ENCODE peak calls at places on chromosomes 16 and 17, in ten cellular contexts. One of them, this sample, is unnamed.

GRCh38 chr16:75648265-75649076 is 898 bp downstream of the TERF2IP start:
- DNase-seq in nephron progenitor cell: peak
- DNase-seq in GM03348: peak
- DNase-seq in stimulated activated CD4-positive, alpha-beta T cell treated with anti-CD3 and anti-CD28 coated beads, Interleukin-4, amount 100 ng/mL, for 24 hours: peak
- DNase-seq in NAMALWA: peak
- DNase-seq in EH: peak
- DNase-seq in BJ: no peak
- DNase-seq in cardiac fibroblast: peak
- DNase-seq in tibial nerve: peak
- DNase-seq in mesothelial cell of epicardium: peak
- DNase-seq in this sample: peak

GRCh38 chr17:30377574-30377973 is 1.2 kb upstream of the CPD start:
- DNase-seq in nephron progenitor cell: no peak
- DNase-seq in GM03348: no peak
- DNase-seq in stimulated activated CD4-positive, alpha-beta T cell treated with anti-CD3 and anti-CD28 coated beads, Interleukin-4, amount 100 ng/mL, for 24 hours: no peak
- DNase-seq in NAMALWA: no peak
- DNase-seq in EH: no peak
- DNase-seq in BJ: no peak
- DNase-seq in cardiac fibroblast: no peak
- DNase-seq in tibial nerve: no peak
- DNase-seq in mesothelial cell of epicardium: no peak
- DNase-seq in this sample: no peak

GRCh38 chr16:78147846-78148535 is 48.5 kb downstream of the WWOX start:
- DNase-seq in nephron progenitor cell: no peak
- DNase-seq in GM03348: no peak
- DNase-seq in stimulated activated CD4-positive, alpha-beta T cell treated with anti-CD3 and anti-CD28 coated beads, Interleukin-4, amount 100 ng/mL, for 24 hours: no peak
- DNase-seq in NAMALWA: no peak
- DNase-seq in EH: no peak
- DNase-seq in BJ: no peak
- DNase-seq in cardiac fibroblast: no peak
- DNase-seq in tibial nerve: no peak
- DNase-seq in mesothelial cell of epicardium: no peak
- DNase-seq in this sample: no peak

GRCh38 chr16:55663770-55664677 is 8.2 kb downstream of the SLC6A2 start:
- DNase-seq in nephron progenitor cell: no peak
- DNase-seq in GM03348: no peak
- DNase-seq in stimulated activated CD4-positive, alpha-beta T cell treated with anti-CD3 and anti-CD28 coated beads, Interleukin-4, amount 100 ng/mL, for 24 hours: no peak
- DNase-seq in NAMALWA: no peak
- DNase-seq in EH: peak
- DNase-seq in BJ: peak
- DNase-seq in cardiac fibroblast: no peak
- DNase-seq in tibial nerve: no peak
- DNase-seq in mesothelial cell of epicardium: no peak
- DNase-seq in this sample: no peak

GRCh38 chr16:31077592-31078199 is 3.5 kb downstream of the ZNF646 start:
- DNase-seq in nephron progenitor cell: no peak
- DNase-seq in GM03348: no peak
- DNase-seq in stimulated activated CD4-positive, alpha-beta T cell treated with anti-CD3 and anti-CD28 coated beads, Interleukin-4, amount 100 ng/mL, for 24 hours: no peak
- DNase-seq in NAMALWA: no peak
- DNase-seq in EH: no peak
- DNase-seq in BJ: no peak
- DNase-seq in cardiac fibroblast: no peak
- DNase-seq in tibial nerve: no peak
- DNase-seq in mesothelial cell of epicardium: no peak
- DNase-seq in this sample: no peak

GRCh38 chr16:81889896-81890634 is 111.0 kb downstream of the PLCG2 start:
- DNase-seq in nephron progenitor cell: peak
- DNase-seq in GM03348: peak
- DNase-seq in stimulated activated CD4-positive, alpha-beta T cell treated with anti-CD3 and anti-CD28 coated beads, Interleukin-4, amount 100 ng/mL, for 24 hours: peak
- DNase-seq in NAMALWA: peak
- DNase-seq in EH: peak
- DNase-seq in BJ: peak
- DNase-seq in cardiac fibroblast: peak
- DNase-seq in tibial nerve: peak
- DNase-seq in mesothelial cell of epicardium: no peak
- DNase-seq in this sample: peak

GRCh38 chr16:83533193-83533592 is 274.6 kb upstream of the HSBP1 start:
- DNase-seq in nephron progenitor cell: no peak
- DNase-seq in GM03348: no peak
- DNase-seq in stimulated activated CD4-positive, alpha-beta T cell treated with anti-CD3 and anti-CD28 coated beads, Interleukin-4, amount 100 ng/mL, for 24 hours: no peak
- DNase-seq in NAMALWA: no peak
- DNase-seq in EH: peak
- DNase-seq in BJ: no peak
- DNase-seq in cardiac fibroblast: peak
- DNase-seq in tibial nerve: no peak
- DNase-seq in mesothelial cell of epicardium: no peak
- DNase-seq in this sample: no peak

GRCh38 chr17:81842725-81843504 is 8.1 kb upstream of the PPP1R27 start:
- DNase-seq in nephron progenitor cell: no peak
- DNase-seq in GM03348: peak
- DNase-seq in stimulated activated CD4-positive, alpha-beta T cell treated with anti-CD3 and anti-CD28 coated beads, Interleukin-4, amount 100 ng/mL, for 24 hours: no peak
- DNase-seq in NAMALWA: no peak
- DNase-seq in EH: no peak
- DNase-seq in BJ: no peak
- DNase-seq in cardiac fibroblast: peak
- DNase-seq in tibial nerve: peak
- DNase-seq in mesothelial cell of epicardium: no peak
- DNase-seq in this sample: no peak

GRCh38 chr17:81193470-81194224 is 27.6 kb upstream of the AATK start:
- DNase-seq in nephron progenitor cell: no peak
- DNase-seq in GM03348: no peak
- DNase-seq in stimulated activated CD4-positive, alpha-beta T cell treated with anti-CD3 and anti-CD28 coated beads, Interleukin-4, amount 100 ng/mL, for 24 hours: no peak
- DNase-seq in NAMALWA: no peak
- DNase-seq in EH: no peak
- DNase-seq in BJ: no peak
- DNase-seq in cardiac fibroblast: no peak
- DNase-seq in tibial nerve: no peak
- DNase-seq in mesothelial cell of epicardium: no peak
- DNase-seq in this sample: no peak

GRCh38 chr17:68585643-68586042 is 15.5 kb downstream of the FAM20A start:
- DNase-seq in nephron progenitor cell: no peak
- DNase-seq in GM03348: no peak
- DNase-seq in stimulated activated CD4-positive, alpha-beta T cell treated with anti-CD3 and anti-CD28 coated beads, Interleukin-4, amount 100 ng/mL, for 24 hours: no peak
- DNase-seq in NAMALWA: no peak
- DNase-seq in EH: no peak
- DNase-seq in BJ: no peak
- DNase-seq in cardiac fibroblast: no peak
- DNase-seq in tibial nerve: no peak
- DNase-seq in mesothelial cell of epicardium: no peak
- DNase-seq in this sample: no peak

GRCh38 chr16:86517652-86518258 is 7.4 kb downstream of the FOXF1 start:
- DNase-seq in nephron progenitor cell: peak
- DNase-seq in GM03348: peak
- DNase-seq in stimulated activated CD4-positive, alpha-beta T cell treated with anti-CD3 and anti-CD28 coated beads, Interleukin-4, amount 100 ng/mL, for 24 hours: peak
- DNase-seq in NAMALWA: peak
- DNase-seq in EH: peak
- DNase-seq in BJ: no peak
- DNase-seq in cardiac fibroblast: peak
- DNase-seq in tibial nerve: peak
- DNase-seq in mesothelial cell of epicardium: no peak
- DNase-seq in this sample: peak

GRCh38 chr16:87712184-87712822 is 53.5 kb downstream of the KLHDC4 start:
- DNase-seq in nephron progenitor cell: no peak
- DNase-seq in GM03348: no peak
- DNase-seq in stimulated activated CD4-positive, alpha-beta T cell treated with anti-CD3 and anti-CD28 coated beads, Interleukin-4, amount 100 ng/mL, for 24 hours: no peak
- DNase-seq in NAMALWA: no peak
- DNase-seq in EH: no peak
- DNase-seq in BJ: no peak
- DNase-seq in cardiac fibroblast: no peak
- DNase-seq in tibial nerve: no peak
- DNase-seq in mesothelial cell of epicardium: no peak
- DNase-seq in this sample: no peak

GRCh38 chr17:47953945-47954344 is 3.7 kb downstream of the PRR15L start:
- DNase-seq in nephron progenitor cell: no peak
- DNase-seq in GM03348: no peak
- DNase-seq in stimulated activated CD4-positive, alpha-beta T cell treated with anti-CD3 and anti-CD28 coated beads, Interleukin-4, amount 100 ng/mL, for 24 hours: no peak
- DNase-seq in NAMALWA: no peak
- DNase-seq in EH: no peak
- DNase-seq in BJ: no peak
- DNase-seq in cardiac fibroblast: no peak
- DNase-seq in tibial nerve: no peak
- DNase-seq in mesothelial cell of epicardium: no peak
- DNase-seq in this sample: no peak

GRCh38 chr16:61435356-61435755 is 600.9 kb downstream of the CDH8 start:
- DNase-seq in nephron progenitor cell: no peak
- DNase-seq in GM03348: no peak
- DNase-seq in stimulated activated CD4-positive, alpha-beta T cell treated with anti-CD3 and anti-CD28 coated beads, Interleukin-4, amount 100 ng/mL, for 24 hours: no peak
- DNase-seq in NAMALWA: no peak
- DNase-seq in EH: no peak
- DNase-seq in BJ: no peak
- DNase-seq in cardiac fibroblast: peak
- DNase-seq in tibial nerve: no peak
- DNase-seq in mesothelial cell of epicardium: no peak
- DNase-seq in this sample: no peak

GRCh38 chr17:52298881-52299280 is 140.4 kb upstream of the CA10 start:
- DNase-seq in nephron progenitor cell: no peak
- DNase-seq in GM03348: no peak
- DNase-seq in stimulated activated CD4-positive, alpha-beta T cell treated with anti-CD3 and anti-CD28 coated beads, Interleukin-4, amount 100 ng/mL, for 24 hours: no peak
- DNase-seq in NAMALWA: no peak
- DNase-seq in EH: no peak
- DNase-seq in BJ: no peak
- DNase-seq in cardiac fibroblast: no peak
- DNase-seq in tibial nerve: no peak
- DNase-seq in mesothelial cell of epicardium: no peak
- DNase-seq in this sample: no peak

GRCh38 chr17:5813357-5813756 is 229.0 kb upstream of the NLRP1 start:
- DNase-seq in nephron progenitor cell: no peak
- DNase-seq in GM03348: no peak
- DNase-seq in stimulated activated CD4-positive, alpha-beta T cell treated with anti-CD3 and anti-CD28 coated beads, Interleukin-4, amount 100 ng/mL, for 24 hours: no peak
- DNase-seq in NAMALWA: no peak
- DNase-seq in EH: no peak
- DNase-seq in BJ: no peak
- DNase-seq in cardiac fibroblast: no peak
- DNase-seq in tibial nerve: no peak
- DNase-seq in mesothelial cell of epicardium: no peak
- DNase-seq in this sample: no peak

GRCh38 chr17:57987582-57988300 is at the start of gene VEZF1:
- DNase-seq in nephron progenitor cell: peak
- DNase-seq in GM03348: peak
- DNase-seq in stimulated activated CD4-positive, alpha-beta T cell treated with anti-CD3 and anti-CD28 coated beads, Interleukin-4, amount 100 ng/mL, for 24 hours: peak
- DNase-seq in NAMALWA: peak
- DNase-seq in EH: peak
- DNase-seq in BJ: no peak
- DNase-seq in cardiac fibroblast: peak
- DNase-seq in tibial nerve: peak
- DNase-seq in mesothelial cell of epicardium: peak
- DNase-seq in this sample: peak

GRCh38 chr16:30183961-30184429 is 593 bp downstream of the CORO1A start:
- DNase-seq in nephron progenitor cell: peak
- DNase-seq in GM03348: no peak
- DNase-seq in stimulated activated CD4-positive, alpha-beta T cell treated with anti-CD3 and anti-CD28 coated beads, Interleukin-4, amount 100 ng/mL, for 24 hours: peak
- DNase-seq in NAMALWA: peak
- DNase-seq in EH: no peak
- DNase-seq in BJ: no peak
- DNase-seq in cardiac fibroblast: no peak
- DNase-seq in tibial nerve: no peak
- DNase-seq in mesothelial cell of epicardium: no peak
- DNase-seq in this sample: no peak

GRCh38 chr17:49699967-49700575 is 7.7 kb downstream of the SLC35B1 start:
- DNase-seq in nephron progenitor cell: no peak
- DNase-seq in GM03348: no peak
- DNase-seq in stimulated activated CD4-positive, alpha-beta T cell treated with anti-CD3 and anti-CD28 coated beads, Interleukin-4, amount 100 ng/mL, for 24 hours: no peak
- DNase-seq in NAMALWA: no peak
- DNase-seq in EH: no peak
- DNase-seq in BJ: no peak
- DNase-seq in cardiac fibroblast: no peak
- DNase-seq in tibial nerve: no peak
- DNase-seq in mesothelial cell of epicardium: no peak
- DNase-seq in this sample: no peak

GRCh38 chr16:89859809-89860075 is 13.7 kb upstream of the TCF25 start:
- DNase-seq in nephron progenitor cell: no peak
- DNase-seq in GM03348: no peak
- DNase-seq in stimulated activated CD4-positive, alpha-beta T cell treated with anti-CD3 and anti-CD28 coated beads, Interleukin-4, amount 100 ng/mL, for 24 hours: no peak
- DNase-seq in NAMALWA: no peak
- DNase-seq in EH: no peak
- DNase-seq in BJ: no peak
- DNase-seq in cardiac fibroblast: no peak
- DNase-seq in tibial nerve: no peak
- DNase-seq in mesothelial cell of epicardium: no peak
- DNase-seq in this sample: no peak

GRCh38 chr17:40422990-40423611 is 5.4 kb upstream of the TOP2A start:
- DNase-seq in nephron progenitor cell: peak
- DNase-seq in GM03348: no peak
- DNase-seq in stimulated activated CD4-positive, alpha-beta T cell treated with anti-CD3 and anti-CD28 coated beads, Interleukin-4, amount 100 ng/mL, for 24 hours: no peak
- DNase-seq in NAMALWA: no peak
- DNase-seq in EH: no peak
- DNase-seq in BJ: no peak
- DNase-seq in cardiac fibroblast: no peak
- DNase-seq in tibial nerve: no peak
- DNase-seq in mesothelial cell of epicardium: no peak
- DNase-seq in this sample: peak